ENCODE peak calls at places on chromosome 21, in four cellular contexts. G is tibial nerve, I is uterus, P is lower lobe of right lung. J is an unnamed sample. For H3K4me1, the result is how much of the 10 kb centered on the place peaks cover.

GRCh38 chr21:37564924-37565529 is 198.5 kb downstream of the DYRK1A start:
- DNase-seq in G (no peak), P (no peak), I (no peak), J (no peak)

GRCh38 chr21:25171438-25171837 is 435.8 kb downstream of the MRPL39 start:
- DNase-seq in P (no peak), G (no peak), I (no peak), J (no peak)

GRCh38 chr21:42561742-42562141 is 48.1 kb downstream of the SLC37A1 start:
- DNase-seq in P (peak), G (no peak), I (no peak), J (no peak)

GRCh38 chr21:25929859-25930520 is 195.2 kb downstream of the GABPA start:
- DNase-seq in G (no peak), P (no peak), I (no peak), J (no peak)

GRCh38 chr21:39968010-39968409 is 100.8 kb downstream of the PCP4 start:
- DNase-seq in G (no peak), I (no peak), P (no peak), J (no peak)

GRCh38 chr21:17789085-17789484 is 30.1 kb downstream of the C21orf91 start:
- DNase-seq in P (no peak), I (no peak), G (no peak), J (no peak)

GRCh38 chr21:21103692-21104091 is 105.5 kb downstream of the NCAM2 start:
- DNase-seq in I (no peak), P (no peak), G (no peak), J (no peak)

GRCh38 chr21:36691539-36692124 is 7.3 kb upstream of the SIM2 start:
- DNase-seq in G (no peak), P (no peak), I (no peak), J (no peak)

GRCh38 chr21:15098908-15099307 is 34.1 kb upstream of the NRIP1 start:
- DNase-seq in G (no peak), P (no peak), I (no peak), J (no peak)

GRCh38 chr21:44405948-44406872 is 49.1 kb upstream of the LRRC3 start:
- DNase-seq in G (no peak), I (no peak), P (no peak), J (no peak)

GRCh38 chr21:46661211-46661625 is 25.7 kb downstream of the PRMT2 start:
- DNase-seq in I (peak), P (peak), G (peak), J (peak)

GRCh38 chr21:42527489-42528158 is 14.0 kb downstream of the SLC37A1 start:
- DNase-seq in P (no peak), G (no peak), I (no peak), J (no peak)

GRCh38 chr21:32626633-32627196 is 14.5 kb upstream of the CFAP298 start:
- DNase-seq in G (no peak), I (no peak), P (no peak), J (no peak)

GRCh38 chr21:29669416-29669815 is 270.4 kb downstream of the GRIK1 start:
- DNase-seq in G (no peak), I (no peak), P (no peak), J (no peak)

GRCh38 chr21:17441370-17441769 is 71.5 kb upstream of the CXADR start:
- DNase-seq in I (no peak), P (peak), G (no peak), J (no peak)

GRCh38 chr21:36747114-36747814 is 48.3 kb downstream of the SIM2 start:
- DNase-seq in I (no peak), P (no peak), G (no peak), J (no peak)

GRCh38 chr21:25862596-25862995 is 127.8 kb downstream of the GABPA start:
- DNase-seq in G (no peak), I (no peak), P (no peak), J (no peak)

DNA sequence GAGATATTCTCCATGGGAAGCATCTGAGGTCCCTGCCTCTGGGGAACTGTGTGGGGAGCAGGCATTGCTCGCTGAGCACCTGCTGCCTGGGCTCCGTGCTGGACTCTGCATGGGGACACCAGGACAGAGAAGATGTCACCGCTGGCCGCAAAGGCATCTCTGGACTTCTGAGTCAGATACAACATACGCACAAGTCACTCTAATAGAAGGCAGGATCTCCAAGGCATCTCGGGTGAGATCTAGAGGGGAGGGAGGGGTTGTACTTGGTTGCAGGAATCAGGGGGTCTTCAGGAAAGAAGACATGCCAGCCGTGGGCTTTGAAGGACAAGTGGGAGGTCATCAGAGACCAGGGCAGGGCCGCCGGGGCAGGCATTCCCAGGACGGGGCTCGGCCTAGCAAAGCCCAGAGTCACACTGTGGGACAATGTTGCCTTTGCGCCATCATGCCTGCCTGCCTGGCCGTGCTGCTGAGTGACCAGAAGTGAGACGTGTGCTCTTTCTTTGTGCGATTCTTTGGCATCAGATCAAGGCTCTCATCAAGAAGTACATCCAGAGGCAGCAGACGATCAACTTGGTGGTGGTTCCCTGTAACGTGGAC is 28.3 kb downstream of the MX2 start:
- DNase-seq in I (no peak), P (no peak), G (no peak), J (no peak)
- H3K4me1 ChIP-seq in I (under half), P (under half), G (under half), J (under half)

GRCh38 chr21:34878501-34878900 is 170.6 kb downstream of the RUNX1 start:
- DNase-seq in P (peak), G (no peak), I (no peak), J (no peak)
- H3K4me1 ChIP-seq in P (half or more), G (half or more), I (under half), J (under half)

DNA sequence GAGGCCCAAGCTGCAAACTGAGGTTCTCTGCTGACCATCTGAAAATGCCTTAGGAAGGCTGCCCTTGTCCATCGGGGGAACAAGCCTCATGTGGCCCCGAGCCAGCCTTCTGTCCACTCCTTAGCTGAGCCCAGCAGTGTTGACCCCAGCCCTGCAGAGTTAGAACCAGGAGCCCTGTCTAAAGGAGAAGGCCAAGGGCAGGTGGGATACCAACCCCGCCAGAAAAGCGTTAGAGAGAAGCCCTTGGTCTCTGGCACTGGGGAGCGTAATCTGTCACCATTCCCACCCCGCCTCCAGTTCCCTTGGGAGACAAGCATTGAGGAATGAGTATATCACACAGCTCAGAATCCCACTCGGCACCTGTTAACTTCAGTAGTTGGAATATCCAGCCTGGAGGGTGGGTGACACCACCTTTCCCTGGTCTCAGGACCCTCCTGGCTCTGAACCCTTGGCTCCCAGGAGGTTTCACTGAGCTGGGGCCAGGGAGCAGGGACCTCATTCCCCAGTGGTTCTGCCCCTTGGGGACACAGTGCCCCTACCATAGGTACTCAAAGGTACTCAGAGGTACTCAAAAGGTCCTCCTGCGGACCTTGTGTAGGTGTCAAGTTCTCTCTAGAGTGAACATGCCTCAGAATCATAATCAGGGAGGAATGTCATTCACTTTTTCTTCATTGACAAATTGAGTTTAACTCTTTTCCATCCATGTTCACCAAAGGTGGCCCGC is 16.4 kb downstream of the ETS2 start:
- DNase-seq in P (no peak), I (no peak), G (no peak), J (no peak)
- H3K4me1 ChIP-seq in P (half or more), I (under half), G (under half), J (half or more)

GRCh38 chr21:45416619-45417018 is 11.7 kb downstream of the COL18A1 start:
- DNase-seq in I (no peak), P (no peak), G (no peak), J (no peak)
- H3K4me1 ChIP-seq in I (under half), P (under half), G (under half), J (half or more)

J was measured in heart right ventricle.